ENCODE peak calls at places on chromosomes 7 and 10, in five cellular contexts. U is OCI-LY7, G is neural crest cell, S is SK-N-SH, Y is uterus. J is an unnamed sample.

GRCh38 chr10:110797416-110797815 is 74.3 kb upstream of the PDCD4 start:
- DNase-seq in G (no peak), Y (no peak), U (no peak), S (no peak), J (no peak)

GRCh38 chr7:145036592-145037386 is 200.9 kb upstream of the TPK1 start:
- DNase-seq in U (peak), Y (no peak), G (peak), S (peak), J (no peak)

GRCh38 chr7:128869138-128869943 is 6.7 kb downstream of the ATP6V1F start:
- DNase-seq in Y (no peak), S (peak), G (peak), U (peak), J (no peak)

GRCh38 chr10:4838743-4839142 is 12.7 kb downstream of the AKR1E2 start:
- DNase-seq in S (no peak), Y (no peak), U (no peak), G (no peak), J (no peak)

GRCh38 chr10:84499846-84500245 is 171.5 kb downstream of the CCSER2 start:
- DNase-seq in Y (no peak), S (peak), U (no peak), G (no peak), J (no peak)

GRCh38 chr10:43137701-43137970 is 609 bp upstream of the CSGALNACT2 start:
- DNase-seq in S (peak), Y (peak), G (peak), U (peak), J (no peak)

GRCh38 chr7:99910976-99911375 is 8.4 kb downstream of the TRIM4 start:
- DNase-seq in U (no peak), G (no peak), Y (no peak), S (no peak), J (no peak)

GRCh38 chr7:96211954-96212353 is 109.9 kb downstream of the SLC25A13 start:
- DNase-seq in S (no peak), U (no peak), Y (no peak), G (no peak), J (no peak)

GRCh38 chr7:93374345-93374940 is 142.3 kb downstream of the VPS50 start:
- DNase-seq in Y (no peak), G (no peak), S (peak), U (peak), J (no peak)

GRCh38 chr7:130273081-130273699 is 6.5 kb downstream of the CPA2 start:
- DNase-seq in U (no peak), Y (peak), G (peak), S (no peak), J (no peak)

GRCh38 chr10:131899116-131899690 is 1.6 kb upstream of the PPP2R2D start:
- DNase-seq in S (no peak), U (no peak), Y (no peak), G (no peak), J (no peak)

GRCh38 chr10:77467422-77467963 is 170.1 kb downstream of the KCNMA1 start:
- DNase-seq in U (no peak), Y (no peak), G (no peak), S (no peak), J (no peak)

GRCh38 chr7:106127984-106128780 is 16.1 kb upstream of the SYPL1 start:
- DNase-seq in U (no peak), Y (no peak), G (no peak), S (no peak), J (no peak)

GRCh38 chr10:51063659-51064535 is 10.4 kb upstream of the PRKG1 start:
- DNase-seq in S (peak), Y (no peak), U (peak), G (no peak), J (no peak)

GRCh38 chr7:259751-260405 is 30.1 kb upstream of the FOXL3 start:
- DNase-seq in G (no peak), U (no peak), S (no peak), Y (no peak), J (no peak)

GRCh38 chr7:43085992-43086391 is 26.5 kb upstream of the HECW1 start:
- DNase-seq in S (no peak), Y (no peak), G (no peak), U (no peak), J (no peak)

GRCh38 chr10:111087331-111087756 is 10.5 kb downstream of the ADRA2A start:
- DNase-seq in S (no peak), Y (no peak), U (no peak), G (no peak), J (no peak)

GRCh38 chr10:81145975-81146374 is 608.3 kb downstream of the SH2D4B start:
- DNase-seq in G (no peak), U (no peak), S (no peak), Y (no peak), J (no peak)

GRCh38 chr7:445563-446288 is 73.9 kb downstream of the PDGFA start:
- DNase-seq in Y (no peak), S (no peak), U (no peak), G (no peak), J (no peak)

GRCh38 chr7:130492519-130493274 is 812 bp downstream of the MEST start:
- DNase-seq in S (peak), Y (no peak), G (no peak), U (no peak), J (no peak)

GRCh38 chr10:87973635-87974034 is 110.2 kb downstream of the PTEN start:
- DNase-seq in U (no peak), G (no peak), Y (no peak), S (no peak), J (no peak)

GRCh38 chr7:27640914-27641570 is 21.6 kb downstream of the HIBADH start:
- DNase-seq in U (no peak), S (no peak), G (no peak), Y (no peak), J (no peak)

GRCh38 chr7:17021205-17021604 is 139.4 kb upstream of the AGR3 start:
- DNase-seq in U (no peak), S (no peak), G (no peak), Y (no peak), J (no peak)

GRCh38 chr7:101121996-101122932 is 4.6 kb upstream of the SERPINE1 start:
- DNase-seq in G (no peak), U (no peak), S (no peak), Y (peak), J (no peak)

GRCh38 chr10:59090804-59091203 is 85.6 kb upstream of the PHYHIPL start:
- DNase-seq in S (no peak), U (no peak), Y (no peak), G (no peak), J (no peak)

GRCh38 chr7:96546426-96546825 is 163.2 kb downstream of the SEM1 start:
- DNase-seq in U (no peak), G (no peak), S (no peak), Y (no peak), J (no peak)

GRCh38 chr7:113890326-113891030 is 28.3 kb downstream of the PPP1R3A start:
- DNase-seq in U (no peak), Y (no peak), G (no peak), S (no peak), J (no peak)

GRCh38 chr10:77085344-77085743 is 552.3 kb downstream of the KCNMA1 start:
- DNase-seq in U (no peak), Y (no peak), S (no peak), G (no peak), J (no peak)

DNA sequence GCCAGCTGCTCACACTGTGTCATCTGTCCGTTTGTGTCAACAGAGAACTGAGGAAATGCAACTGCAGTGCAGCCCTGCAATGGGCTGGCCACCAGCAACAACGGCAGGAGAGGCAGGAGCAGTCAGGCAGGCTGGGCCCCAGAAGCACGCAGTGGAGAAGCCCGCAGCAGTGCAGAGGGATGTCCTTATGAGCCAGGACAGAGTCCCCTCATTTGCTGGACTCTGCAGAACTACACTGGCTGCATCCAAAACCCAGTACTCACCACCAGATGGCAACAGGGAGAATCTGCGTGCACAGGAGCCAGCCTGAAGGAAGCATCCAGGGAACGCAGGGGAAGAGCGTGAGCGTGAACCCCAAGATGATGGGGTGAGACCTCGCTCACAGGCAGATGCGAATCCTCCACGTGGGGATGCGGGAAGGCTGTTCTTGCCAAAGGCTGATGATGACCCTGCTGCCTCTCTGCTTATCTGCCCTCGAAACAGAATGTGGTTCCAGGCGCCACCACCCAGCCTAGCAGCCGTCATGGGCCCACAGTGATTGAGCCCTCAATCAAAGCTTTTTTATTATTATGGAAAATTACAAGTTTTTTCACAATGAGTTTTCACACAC is 232.1 kb downstream of the PTPRN2 start:
- DNase-seq in G (peak), S (no peak), Y (peak), U (no peak), J (no peak)
- TF ChIP-seq CTCF in G (peak), S (no peak), Y (no peak), U (peak), J (no peak)

DNA sequence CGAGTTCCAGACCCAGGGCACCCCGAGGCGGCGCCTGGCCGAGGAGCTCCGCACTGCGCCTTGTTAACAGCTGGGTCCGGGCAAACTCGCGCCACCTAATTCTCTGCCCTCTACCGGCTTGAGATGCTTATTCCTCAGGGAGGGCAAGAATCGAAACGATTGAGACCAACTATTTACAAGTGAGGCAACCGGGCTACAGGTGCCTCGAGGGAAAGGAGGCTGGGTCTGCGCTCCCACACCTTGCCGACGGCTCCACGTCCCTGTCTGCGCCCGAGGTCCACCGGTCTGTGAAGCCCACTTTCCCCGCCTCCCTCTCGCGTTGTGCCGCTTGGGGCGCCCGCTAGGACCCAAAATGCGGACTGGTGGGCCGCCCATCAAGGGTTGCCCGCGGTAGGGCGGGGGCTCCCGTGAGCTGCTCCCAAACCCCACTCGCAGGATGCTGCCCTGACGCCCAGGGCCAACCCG is 527 bp downstream of the AKR1B1 start:
- DNase-seq in Y (peak), G (peak), S (peak), U (peak), J (no peak)
- TF ChIP-seq CTCF in Y (no peak), G (peak), S (peak), U (peak), J (no peak)

GRCh38 chr10:113283189-113283588 is 269.7 kb upstream of the HABP2 start:
- DNase-seq in Y (no peak), G (no peak), S (no peak), U (no peak), J (no peak)
- TF ChIP-seq CTCF in Y (no peak), G (no peak), S (no peak), U (no peak), J (no peak)

GRCh38 chr10:128084364-128084763 is 41.9 kb downstream of the MKI67 start:
- DNase-seq in U (no peak), G (no peak), Y (no peak), S (no peak), J (no peak)
- TF ChIP-seq CTCF in U (no peak), G (no peak), Y (no peak), S (no peak), J (no peak)